ENCODE peak calls at places on chromosome 2, in seven cellular contexts. W is stomach, X is fibroblast of villous mesenchyme, K is fibroblast of lung, L is HCT116, E is A549, P is nephron progenitor cell. I is an unnamed sample.

GRCh38 chr2:189608799-189609422 is 28.3 kb upstream of the SLC40A1 start:
- DNase-seq in P (no peak), W (no peak), E (no peak), L (no peak), K (peak; percentile 21), X (peak; percentile 64), I (no peak)

GRCh38 chr2:69567157-69567908 is 76.2 kb downstream of the AAK1 start:
- DNase-seq in P (no peak), W (no peak), X (no peak), K (peak; percentile 59), E (peak; percentile 18), L (no peak), I (no peak)

GRCh38 chr2:6828299-6828584 is 37.5 kb downstream of the CMPK2 start:
- DNase-seq in X (peak; percentile 67), W (no peak), K (peak; percentile 40), L (peak; percentile 16), P (no peak), E (no peak), I (no peak)

GRCh38 chr2:240596491-240596931 is 10.0 kb downstream of the CAPN10 start:
- DNase-seq in X (no peak), K (no peak), P (no peak), W (peak; percentile 90), E (no peak), L (no peak), I (no peak)

GRCh38 chr2:24920813-24921441 is 890 bp upstream of the ADCY3 start:
- DNase-seq in K (no peak), E (peak; percentile 75), L (no peak), W (no peak), X (no peak), P (no peak), I (peak; percentile 52)

GRCh38 chr2:159084395-159085370 is 116.2 kb downstream of the TANC1 start:
- DNase-seq in X (no peak), P (no peak), W (no peak), K (peak; percentile 93), E (no peak), L (no peak), I (no peak)

GRCh38 chr2:230671117-230671516 is 41.5 kb upstream of the CAB39 start:
- DNase-seq in W (no peak), K (peak; percentile 93), P (no peak), L (no peak), E (no peak), X (peak; percentile 40), I (no peak)

GRCh38 chr2:172299741-172300140 is 127.6 kb upstream of the ITGA6 start:
- DNase-seq in X (peak; percentile 75), K (peak; percentile 73), W (peak; percentile 53), E (no peak), L (no peak), P (no peak), I (no peak)

GRCh38 chr2:1591978-1592907 is 152.1 kb downstream of the PXDN start:
- DNase-seq in L (peak; percentile 41), K (peak; percentile 88), W (no peak), X (peak; percentile 96), P (peak; percentile 63), E (peak; percentile 36), I (no peak)

GRCh38 chr2:85161626-85161960 is 28.4 kb downstream of the TCF7L1 start:
- DNase-seq in X (no peak), L (no peak), E (no peak), W (no peak), P (no peak), K (peak; percentile 66), I (no peak)

GRCh38 chr2:181770145-181770544 is 89.8 kb upstream of the NEUROD1 start:
- DNase-seq in X (no peak), K (peak; percentile 47), P (no peak), W (no peak), E (no peak), L (no peak), I (no peak)

GRCh38 chr2:18479901-18480369 is 80.5 kb downstream of the RDH14 start:
- DNase-seq in P (no peak), K (peak; percentile 56), L (no peak), X (no peak), W (no peak), E (no peak), I (no peak)

GRCh38 chr2:49044680-49045079 is 109.6 kb downstream of the FSHR start:
- DNase-seq in K (no peak), L (no peak), E (no peak), X (no peak), W (no peak), P (no peak), I (no peak)

GRCh38 chr2:212249451-212249850 is 289.2 kb downstream of the ERBB4 start:
- DNase-seq in E (no peak), L (no peak), P (no peak), X (peak; percentile 0), K (peak; percentile 25), W (no peak), I (no peak)

GRCh38 chr2:204705243-204705971 is 160.1 kb downstream of the PARD3B start:
- DNase-seq in P (no peak), W (no peak), K (peak; percentile 82), E (no peak), L (no peak), X (peak; percentile 74), I (no peak)

GRCh38 chr2:237434916-237435315 is 21.0 kb upstream of the COL6A3 start:
- DNase-seq in P (peak; percentile 47), W (no peak), K (peak; percentile 93), L (no peak), E (no peak), X (peak; percentile 89), I (peak; percentile 52)

GRCh38 chr2:109289823-109290222 is 160.8 kb downstream of the SH3RF3 start:
- DNase-seq in W (no peak), P (no peak), L (no peak), E (no peak), K (no peak), X (no peak), I (no peak)

GRCh38 chr2:16653799-16654198 is 11.8 kb downstream of the CYRIA start:
- DNase-seq in E (no peak), P (peak; percentile 28), W (no peak), K (no peak), X (no peak), L (no peak), I (peak; percentile 34)

GRCh38 chr2:168851674-168852320 is 38.4 kb downstream of the SPC25 start:
- DNase-seq in E (no peak), K (peak; percentile 85), L (peak; percentile 29), P (no peak), X (peak; percentile 47), W (peak; percentile 28), I (no peak)

DNA sequence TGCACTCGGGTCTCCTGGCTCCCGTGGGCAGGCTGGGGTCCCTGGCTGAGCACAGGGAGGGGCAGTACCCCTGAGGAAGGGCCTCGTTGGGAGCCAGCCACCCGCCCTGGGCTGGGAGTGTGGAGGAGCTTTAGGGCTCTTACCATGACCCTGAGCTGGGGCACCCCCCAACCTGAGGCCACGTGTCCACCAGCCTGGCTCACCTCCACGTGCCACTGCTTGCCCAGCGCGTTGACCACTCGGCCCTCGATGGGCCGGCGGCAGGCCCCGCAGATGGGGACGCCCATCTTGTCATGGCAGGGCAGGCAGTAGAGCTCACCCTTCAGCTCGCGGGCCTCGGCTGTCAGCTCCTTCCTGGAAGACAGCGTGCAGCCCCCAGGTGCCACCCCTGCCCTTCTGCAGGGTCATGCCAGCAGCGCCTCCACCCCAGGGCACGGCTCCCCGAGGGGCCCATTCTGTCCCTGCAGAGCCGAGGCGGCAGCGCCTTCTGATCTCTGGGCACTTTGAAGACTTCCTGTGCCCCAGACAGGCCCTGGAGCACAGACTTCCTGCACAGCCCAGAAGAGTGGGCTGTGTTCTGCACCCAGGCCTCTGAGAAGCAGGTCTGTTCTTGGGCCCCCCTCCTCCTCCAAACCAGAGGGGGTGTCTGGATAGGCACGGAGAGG is 4.0 kb upstream of the GPR17 start:
- DNase-seq in X (no peak), W (no peak), K (no peak), P (no peak), E (no peak), L (no peak), I (no peak)
- TF ChIP-seq CTCF in X (no peak), W (no peak), K (no peak), P (no peak), E (no peak), L (no peak), I (no peak)

GRCh38 chr2:73897240-73897583 is 4.4 kb downstream of the ACTG2 start:
- DNase-seq in K (no peak), W (no peak), E (no peak), X (no peak), P (no peak), L (no peak), I (no peak)
- TF ChIP-seq CTCF in K (no peak), W (no peak), E (no peak), X (no peak), P (no peak), L (no peak), I (no peak)

GRCh38 chr2:241957276-241957675 is 87.7 kb downstream of the RTP5 start:
- DNase-seq in L (no peak), E (no peak), P (no peak), X (no peak), K (no peak), W (no peak), I (no peak)

GRCh38 chr2:241959751-241960269 is 90.3 kb downstream of the RTP5 start:
- DNase-seq in X (peak; percentile 22), P (no peak), K (no peak), W (no peak), L (no peak), E (no peak), I (no peak)

GRCh38 chr2:241956521-241957110 is 87.1 kb downstream of the RTP5 start:
- DNase-seq in P (no peak), K (no peak), X (no peak), E (no peak), W (no peak), L (no peak), I (no peak)

GRCh38 chr2:241961454-241961853 is 91.9 kb downstream of the RTP5 start:
- DNase-seq in P (no peak), L (no peak), K (no peak), E (no peak), W (no peak), X (no peak), I (no peak)

GRCh38 chr2:241958818-241959545 is 89.5 kb downstream of the RTP5 start:
- DNase-seq in P (no peak), X (no peak), E (no peak), K (no peak), L (no peak), W (no peak), I (no peak)
- TF ChIP-seq CTCF in P (no peak), X (no peak), E (no peak), K (no peak), L (no peak), W (no peak), I (no peak)

GRCh38 chr2:135817466-135817865 is 19.5 kb downstream of the LCT start:
- DNase-seq in L (no peak), P (no peak), X (no peak), W (no peak), E (no peak), K (no peak), I (no peak)

GRCh38 chr2:135820003-135820618 is 16.9 kb downstream of the LCT start:
- DNase-seq in W (no peak), K (peak; percentile 88), E (no peak), X (no peak), P (no peak), L (no peak), I (peak; percentile 82)

GRCh38 chr2:135817946-135818345 is 19.0 kb downstream of the LCT start:
- DNase-seq in P (no peak), W (no peak), X (no peak), E (no peak), L (no peak), K (peak; percentile 48), I (no peak)

GRCh38 chr2:135821190-135821589 is 15.8 kb downstream of the LCT start:
- DNase-seq in W (no peak), K (no peak), P (no peak), X (no peak), L (no peak), E (no peak), I (no peak)

GRCh38 chr2:135819211-135819610 is 17.8 kb downstream of the LCT start:
- DNase-seq in W (no peak), K (peak; percentile 59), E (peak; percentile 18), X (peak; percentile 27), P (no peak), L (peak; percentile 21), I (no peak)
- TF ChIP-seq CTCF in W (no peak), K (peak; percentile 36), E (peak; percentile 39), X (peak; percentile 52), P (peak; percentile 9), L (peak; percentile 75), I (peak; percentile 22)